ENCODE peak calls at places on chromosomes 6 and 20, in four cellular contexts. One of them, this sample, is unnamed. For H3K4me1, the result is how much of the 10 kb centered on the place peaks cover.

GRCh38 chr6:115890238-115890637 is 170.5 kb downstream of the FRK start:
- DNase-seq in Peyer's patch: no peak
- DNase-seq in A549: no peak
- DNase-seq in K562: no peak
- DNase-seq in this sample: no peak

GRCh38 chr6:72620866-72621242 is 1.0 kb upstream of the KCNQ5 start:
- DNase-seq in Peyer's patch: peak
- DNase-seq in A549: no peak
- DNase-seq in K562: no peak
- DNase-seq in this sample: peak

GRCh38 chr6:10486215-10486614 is 34.9 kb upstream of the GCNT2 start:
- DNase-seq in Peyer's patch: no peak
- DNase-seq in K562: no peak
- DNase-seq in A549: no peak
- DNase-seq in this sample: no peak

GRCh38 chr6:159874475-159874874 is 16.3 kb upstream of the MAS1 start:
- DNase-seq in A549: no peak
- DNase-seq in Peyer's patch: no peak
- DNase-seq in K562: no peak
- DNase-seq in this sample: peak

GRCh38 chr6:29769336-29769735 is 46.1 kb downstream of the HLA-F start:
- DNase-seq in K562: no peak
- DNase-seq in A549: no peak
- DNase-seq in Peyer's patch: no peak
- DNase-seq in this sample: no peak

GRCh38 chr6:18072841-18073240 is 49.6 kb downstream of the NHLRC1 start:
- DNase-seq in A549: no peak
- DNase-seq in K562: no peak
- DNase-seq in Peyer's patch: no peak
- DNase-seq in this sample: no peak

GRCh38 chr6:35071347-35071994 is 69.7 kb downstream of the TCP11 start:
- DNase-seq in A549: no peak
- DNase-seq in Peyer's patch: no peak
- DNase-seq in K562: no peak
- DNase-seq in this sample: no peak

GRCh38 chr20:3046677-3047462 is 1.0 kb downstream of the MRPS26 start:
- DNase-seq in Peyer's patch: no peak
- DNase-seq in A549: no peak
- DNase-seq in K562: no peak
- DNase-seq in this sample: peak

GRCh38 chr6:56475736-56476457 is 166.8 kb downstream of the DST start:
- DNase-seq in K562: no peak
- DNase-seq in Peyer's patch: no peak
- DNase-seq in A549: no peak
- DNase-seq in this sample: peak

GRCh38 chr20:17498641-17499040 is 32.5 kb downstream of the BFSP1 start:
- DNase-seq in K562: no peak
- DNase-seq in A549: no peak
- DNase-seq in Peyer's patch: no peak
- DNase-seq in this sample: no peak

GRCh38 chr6:44699851-44700250 is 312.3 kb downstream of the CDC5L start:
- DNase-seq in K562: no peak
- DNase-seq in A549: no peak
- DNase-seq in Peyer's patch: no peak
- DNase-seq in this sample: no peak

GRCh38 chr6:43103253-43103876 is 27.3 kb downstream of the PTK7 start:
- DNase-seq in Peyer's patch: no peak
- DNase-seq in K562: no peak
- DNase-seq in A549: no peak
- DNase-seq in this sample: no peak
- H3K27ac ChIP-seq in Peyer's patch: no peak
- H3K27ac ChIP-seq in K562: no peak
- H3K27ac ChIP-seq in A549: no peak
- H3K27ac ChIP-seq in this sample: no peak

GRCh38 chr20:49590163-49591017 is 22.5 kb upstream of the PTGIS start:
- DNase-seq in A549: no peak
- DNase-seq in K562: no peak
- DNase-seq in Peyer's patch: no peak
- DNase-seq in this sample: no peak
- TF ChIP-seq POLR2A in A549: no peak
- TF ChIP-seq POLR2A in K562: no peak
- TF ChIP-seq POLR2A in Peyer's patch: no peak
- TF ChIP-seq POLR2A in this sample: no peak

DNA sequence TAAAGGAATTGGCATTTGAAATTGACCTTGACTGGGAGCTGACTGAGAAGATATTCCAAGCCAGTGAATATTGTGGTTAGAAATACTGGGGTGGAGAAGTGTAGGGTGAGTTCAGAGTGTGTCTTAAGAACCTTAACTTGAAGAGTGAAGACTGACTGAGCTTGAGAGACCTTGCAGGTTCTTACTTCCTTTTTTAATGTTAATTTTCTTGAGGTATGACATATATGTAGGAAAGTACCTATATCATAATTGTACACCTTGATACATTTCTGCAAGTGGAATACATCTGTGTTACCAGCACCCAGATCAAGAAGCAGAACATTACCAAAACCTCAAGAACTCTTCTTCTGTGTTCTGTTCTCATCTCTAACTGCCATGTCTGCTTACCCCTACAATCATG is 11.0 kb downstream of the DHX35 start:
- DNase-seq in Peyer's patch: no peak
- DNase-seq in A549: no peak
- DNase-seq in K562: no peak
- DNase-seq in this sample: no peak
- H3K4me1 ChIP-seq in Peyer's patch: under half
- H3K4me1 ChIP-seq in A549: under half
- H3K4me1 ChIP-seq in K562: under half
- H3K4me1 ChIP-seq in this sample: under half

GRCh38 chr6:130931683-130932082 is 104.5 kb downstream of the SMLR1 start:
- DNase-seq in K562: no peak
- DNase-seq in A549: no peak
- DNase-seq in Peyer's patch: no peak
- DNase-seq in this sample: no peak

GRCh38 chr6:130927305-130927704 is 100.1 kb downstream of the SMLR1 start:
- DNase-seq in Peyer's patch: no peak
- DNase-seq in K562: peak
- DNase-seq in A549: no peak
- DNase-seq in this sample: no peak

GRCh38 chr6:130928993-130929678 is 101.9 kb downstream of the SMLR1 start:
- DNase-seq in A549: no peak
- DNase-seq in K562: no peak
- DNase-seq in Peyer's patch: no peak
- DNase-seq in this sample: no peak

GRCh38 chr6:130932438-130932837 is 105.2 kb downstream of the SMLR1 start:
- DNase-seq in Peyer's patch: no peak
- DNase-seq in K562: no peak
- DNase-seq in A549: no peak
- DNase-seq in this sample: no peak

DNA sequence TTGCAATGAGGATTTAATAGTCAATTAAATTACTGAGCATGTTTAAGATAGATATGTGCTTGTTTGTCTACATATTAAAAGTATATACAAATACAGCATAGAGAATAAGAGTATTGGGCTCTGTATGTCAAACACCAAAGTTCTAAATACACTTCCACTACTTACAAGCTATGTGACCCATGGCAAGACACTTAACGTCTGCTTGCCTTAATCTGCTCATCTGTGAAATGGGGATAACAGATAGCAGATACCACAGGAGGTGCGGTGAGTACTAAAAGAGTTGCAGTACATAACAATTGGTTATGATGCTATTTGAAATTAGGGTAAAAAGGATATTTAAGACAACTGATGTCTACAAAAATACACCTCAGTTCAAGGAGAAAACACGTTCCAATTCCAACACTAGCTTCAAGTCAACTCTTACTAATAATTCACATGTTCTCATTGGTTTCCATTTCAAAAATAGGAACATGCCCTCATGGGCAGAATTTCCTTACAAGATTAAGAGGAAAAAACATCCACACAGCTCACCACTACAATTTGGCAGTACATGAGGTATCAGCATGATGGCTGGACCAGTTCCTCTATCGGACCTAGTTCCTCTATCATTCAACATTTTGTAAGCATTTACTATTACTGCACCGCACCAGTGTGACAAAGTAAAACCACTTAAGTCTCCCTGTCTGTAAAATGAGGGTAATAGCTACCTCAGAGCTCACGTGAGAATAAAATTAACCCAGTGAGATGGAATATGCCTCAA is 101.1 kb downstream of the SMLR1 start:
- DNase-seq in K562: no peak
- DNase-seq in Peyer's patch: no peak
- DNase-seq in A549: no peak
- DNase-seq in this sample: no peak
- H3K27ac ChIP-seq in K562: no peak
- H3K27ac ChIP-seq in Peyer's patch: no peak
- H3K27ac ChIP-seq in A549: no peak
- H3K27ac ChIP-seq in this sample: no peak

GRCh38 chr6:8991844-8992243 is 556.5 kb upstream of the SLC35B3 start:
- DNase-seq in Peyer's patch: no peak
- DNase-seq in A549: no peak
- DNase-seq in K562: no peak
- DNase-seq in this sample: no peak
- TF ChIP-seq POLR2A in Peyer's patch: no peak
- TF ChIP-seq POLR2A in A549: no peak
- TF ChIP-seq POLR2A in K562: no peak
- TF ChIP-seq POLR2A in this sample: no peak

This sample was measured in body of pancreas.